ENCODE peak calls at places on chromosomes 6 and 20, in four cellular contexts. P, S, Z and Y are unnamed samples.

GRCh38 chr6:144416244-144416643 is 131.1 kb downstream of the UTRN start:
- DNase-seq in P (no peak), S (no peak), Z (no peak), Y (no peak)

GRCh38 chr6:42403415-42403814 is 48.3 kb downstream of the TRERF1 start:
- DNase-seq in P (no peak), S (no peak), Z (no peak), Y (no peak)

GRCh38 chr6:34233867-34234266 is 2.8 kb upstream of the HMGA1 start:
- DNase-seq in P (no peak), S (no peak), Z (no peak), Y (no peak)

GRCh38 chr20:34600892-34601653 is 42.6 kb downstream of the MAP1LC3A start:
- DNase-seq in P (no peak), S (no peak), Z (no peak), Y (no peak)

GRCh38 chr6:85422996-85423395 is 26.9 kb upstream of the NT5E start:
- DNase-seq in P (no peak), S (no peak), Z (no peak), Y (no peak)

GRCh38 chr20:50116368-50116999 is 3.5 kb upstream of the UBE2V1 start:
- DNase-seq in P (no peak), S (no peak), Z (no peak), Y (no peak)

GRCh38 chr6:73774311-73774766 is 78.3 kb downstream of the CD109 start:
- DNase-seq in P (no peak), S (no peak), Z (no peak), Y (no peak)

GRCh38 chr20:62741191-62741676 is 32.6 kb downstream of the NTSR1 start:
- DNase-seq in P (peak; percentile 62), S (no peak), Z (no peak), Y (peak; percentile 3)

GRCh38 chr6:97215157-97215769 is 67.8 kb downstream of the MMS22L start:
- DNase-seq in P (peak; percentile 49), S (peak; percentile 48), Z (peak; percentile 10), Y (peak; percentile 74)

GRCh38 chr6:70503813-70504465 is 62.8 kb upstream of the SDHAF4 start:
- DNase-seq in P (no peak), S (no peak), Z (no peak), Y (no peak)

GRCh38 chr6:70507166-70507565 is 59.6 kb upstream of the SDHAF4 start:
- DNase-seq in P (no peak), S (no peak), Z (no peak), Y (no peak)

GRCh38 chr6:70506321-70506720 is 60.4 kb upstream of the SDHAF4 start:
- DNase-seq in P (no peak), S (no peak), Z (no peak), Y (no peak)

DNA sequence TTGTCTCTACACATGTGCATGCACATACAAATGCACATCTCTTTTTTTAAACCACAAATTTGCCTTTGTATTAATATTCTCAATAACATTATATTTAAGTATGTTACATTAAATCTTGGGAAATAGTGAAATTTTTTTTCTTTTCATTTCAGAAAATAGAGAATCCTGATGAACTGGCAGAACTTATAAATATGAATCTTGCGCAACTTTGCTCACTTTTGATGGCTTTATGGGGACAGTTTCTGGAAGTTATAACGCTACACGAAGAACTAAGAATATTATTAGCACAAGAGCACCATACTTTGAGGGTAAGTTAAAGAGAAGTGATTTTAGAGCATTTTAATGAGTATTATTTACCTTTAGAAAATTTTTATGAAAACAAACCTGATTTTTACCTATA is 64.2 kb upstream of the SDHAF4 start:
- DNase-seq in P (no peak), S (no peak), Z (no peak), Y (no peak)
- H3K27ac ChIP-seq in P (no peak overlapping the region), S (no peak overlapping the region), Z (no peak overlapping the region), Y (no peak overlapping the region)

GRCh38 chr6:12288844-12289654 is 1.1 kb upstream of the EDN1 start:
- DNase-seq in P (peak; percentile 59), S (peak; percentile 75), Z (peak; percentile 64), Y (peak; percentile 77)
- H3K27ac ChIP-seq in P (peak overlapping the region; percentile 28), S (peak overlapping the region; percentile 50), Z (no peak overlapping the region), Y (no peak overlapping the region)

GRCh38 chr6:71404967-71405278 is 116.3 kb downstream of the OGFRL1 start:
- DNase-seq in P (no peak), S (no peak), Z (no peak), Y (no peak)

GRCh38 chr6:71405416-71405815 is 116.8 kb downstream of the OGFRL1 start:
- DNase-seq in P (no peak), S (no peak), Z (no peak), Y (no peak)

GRCh38 chr6:71402101-71402500 is 113.5 kb downstream of the OGFRL1 start:
- DNase-seq in P (no peak), S (no peak), Z (peak; percentile 14), Y (no peak)

GRCh38 chr6:71403422-71404134 is 115.0 kb downstream of the OGFRL1 start:
- DNase-seq in P (no peak), S (no peak), Z (no peak), Y (no peak)

DNA sequence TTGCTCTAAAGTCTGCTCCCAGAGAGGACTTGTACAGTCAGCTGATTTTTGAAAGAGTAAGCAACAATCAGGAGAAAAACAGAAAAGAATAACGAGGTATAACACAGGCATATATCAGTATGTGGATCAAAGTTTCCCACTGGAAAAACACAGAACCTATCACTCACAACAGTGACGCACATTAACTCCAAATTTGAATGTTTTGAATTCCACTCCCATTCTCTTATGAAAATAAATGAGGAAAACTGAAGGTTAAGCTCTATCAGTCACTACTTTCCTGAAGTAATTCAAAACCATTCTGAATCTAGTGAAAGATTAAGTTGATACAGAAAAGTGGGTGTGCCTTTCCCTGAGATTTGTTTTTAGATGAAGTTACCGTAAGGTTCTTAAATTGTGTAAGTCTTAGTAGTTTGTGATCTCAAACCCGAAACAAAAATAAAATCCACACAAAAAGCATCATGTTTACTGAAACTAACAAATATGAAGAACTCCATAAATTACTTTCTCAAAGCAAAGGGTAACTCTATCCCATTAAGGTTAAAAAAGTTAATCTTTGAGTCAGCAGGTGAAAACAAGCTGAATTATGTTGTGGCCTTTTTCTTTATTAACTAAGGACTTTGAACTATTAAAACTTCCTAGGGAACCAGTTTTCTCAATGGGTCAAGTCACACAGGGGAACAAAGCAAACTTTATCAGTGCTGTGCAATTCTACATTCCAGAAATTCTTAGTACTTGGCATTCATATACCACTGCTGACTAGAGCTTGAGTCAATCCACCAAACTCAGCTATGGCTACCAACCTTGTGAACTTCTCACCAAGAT is 115.7 kb downstream of the OGFRL1 start:
- DNase-seq in P (no peak), S (no peak), Z (no peak), Y (no peak)
- H3K27ac ChIP-seq in P (no peak overlapping the region), S (peak overlapping the region; percentile 78), Z (no peak overlapping the region), Y (no peak overlapping the region)

GRCh38 chr6:37965964-37966676 is 146.6 kb downstream of the ZFAND3 start:
- DNase-seq in P (no peak), S (no peak), Z (no peak), Y (no peak)
- H3K27ac ChIP-seq in P (no peak overlapping the region), S (no peak overlapping the region), Z (no peak overlapping the region), Y (no peak overlapping the region)